ENCODE peak calls at places on chromosome 14, in eight cellular contexts. M, A, R, I, H, J, W and B are unnamed samples.

GRCh38 chr14:30330452-30330851 is 228.5 kb upstream of the G2E3 start:
- DNase-seq in M (no peak), A (no peak), R (peak; percentile 43), I (no peak), H (no peak), J (no peak), W (no peak), B (no peak)

GRCh38 chr14:105180598-105181528 is at the start of gene NUDT14:
- DNase-seq in M (no peak), A (peak; percentile 88), R (peak; percentile 74), I (peak; percentile 93), H (peak; percentile 46), J (peak; percentile 86), W (peak; percentile 66), B (no peak)

GRCh38 chr14:51616724-51617409 is 34.8 kb upstream of the FRMD6 start:
- DNase-seq in M (no peak), A (no peak), R (peak; percentile 81), I (no peak), H (no peak), J (no peak), W (no peak), B (no peak)

GRCh38 chr14:51167587-51168219 is 72.3 kb upstream of the TMX1 start:
- DNase-seq in M (no peak), A (no peak), R (peak; percentile 14), I (no peak), H (no peak), J (no peak), W (no peak), B (no peak)

GRCh38 chr14:52422650-52423356 is 108.7 kb downstream of the PTGER2 start:
- DNase-seq in M (no peak), A (no peak), R (no peak), I (no peak), H (no peak), J (no peak), W (no peak), B (no peak)

GRCh38 chr14:63701614-63702291 is 26.1 kb downstream of the SGPP1 start:
- DNase-seq in M (no peak), A (no peak), R (no peak), I (no peak), H (no peak), J (no peak), W (no peak), B (no peak)

GRCh38 chr14:69684461-69685183 is 73.2 kb downstream of the SUSD6 start:
- DNase-seq in M (no peak), A (peak; percentile 54), R (no peak), I (no peak), H (peak; percentile 31), J (no peak), W (no peak), B (no peak)

GRCh38 chr14:31106768-31107167 is 80.6 kb upstream of the STRN3 start:
- DNase-seq in M (no peak), A (no peak), R (no peak), I (no peak), H (no peak), J (no peak), W (no peak), B (no peak)

GRCh38 chr14:61355892-61356325 is 34.5 kb downstream of the PRKCH start:
- DNase-seq in M (peak; percentile 5), A (peak; percentile 68), R (no peak), I (no peak), H (peak; percentile 52), J (no peak), W (peak; percentile 31), B (no peak)

GRCh38 chr14:88559852-88560251 is 3.0 kb upstream of the ZC3H14 start:
- DNase-seq in M (no peak), A (no peak), R (peak; percentile 34), I (no peak), H (no peak), J (no peak), W (no peak), B (no peak)

GRCh38 chr14:20469890-20470858 is 968 bp downstream of the PNP start:
- DNase-seq in M (no peak), A (peak; percentile 45), R (peak; percentile 40), I (peak; percentile 49), H (peak; percentile 53), J (peak; percentile 15), W (no peak), B (no peak)

GRCh38 chr14:24426912-24427536 is 2.4 kb downstream of the CBLN3 start:
- DNase-seq in M (no peak), A (no peak), R (no peak), I (peak; percentile 65), H (no peak), J (no peak), W (no peak), B (no peak)

GRCh38 chr14:61472801-61473376 is 151.5 kb downstream of the PRKCH start:
- DNase-seq in M (no peak), A (no peak), R (no peak), I (peak; percentile 47), H (no peak), J (no peak), W (no peak), B (no peak)

GRCh38 chr14:67704484-67705089 is 2.9 kb downstream of the RDH12 start:
- DNase-seq in M (no peak), A (no peak), R (peak; percentile 68), I (no peak), H (no peak), J (peak; percentile 56), W (no peak), B (no peak)

GRCh38 chr14:91159906-91160305 is 46.0 kb downstream of the DGLUCY start:
- DNase-seq in M (no peak), A (no peak), R (no peak), I (no peak), H (no peak), J (no peak), W (no peak), B (no peak)

GRCh38 chr14:47262801-47263200 is 412.6 kb downstream of the MDGA2 start:
- DNase-seq in M (no peak), A (no peak), R (no peak), I (no peak), H (no peak), J (no peak), W (no peak), B (no peak)

GRCh38 chr14:58965601-58966000 is 222.9 kb upstream of the DAAM1 start:
- DNase-seq in M (no peak), A (no peak), R (no peak), I (no peak), H (no peak), J (no peak), W (no peak), B (no peak)

GRCh38 chr14:100080206-100080605 is 15.0 kb downstream of the EVL start:
- DNase-seq in M (no peak), A (no peak), R (no peak), I (no peak), H (no peak), J (no peak), W (no peak), B (no peak)

GRCh38 chr14:100680439-100681051 is 46.1 kb upstream of the DLK1 start:
- DNase-seq in M (no peak), A (peak; percentile 60), R (peak; percentile 80), I (no peak), H (no peak), J (no peak), W (no peak), B (no peak)

GRCh38 chr14:99792551-99793212 is 531 bp upstream of the EML1 start:
- DNase-seq in M (no peak), A (no peak), R (no peak), I (no peak), H (no peak), J (peak; percentile 13), W (peak; percentile 39), B (no peak)

GRCh38 chr14:66955159-66955558 is 234.1 kb upstream of the GARIN2 start:
- DNase-seq in M (no peak), A (no peak), R (no peak), I (no peak), H (no peak), J (no peak), W (no peak), B (no peak)

GRCh38 chr14:32635103-32635719 is 303.5 kb upstream of the NPAS3 start:
- DNase-seq in M (no peak), A (no peak), R (peak; percentile 45), I (no peak), H (no peak), J (no peak), W (no peak), B (no peak)

GRCh38 chr14:32121948-32122347 is 44.8 kb downstream of the ARHGAP5 start:
- DNase-seq in M (no peak), A (no peak), R (no peak), I (no peak), H (no peak), J (no peak), W (no peak), B (no peak)

GRCh38 chr14:60573943-60574496 is 65.1 kb downstream of the SIX6 start:
- DNase-seq in M (no peak), A (no peak), R (no peak), I (no peak), H (no peak), J (no peak), W (no peak), B (no peak)

GRCh38 chr14:90295870-90296516 is 35.7 kb downstream of the NRDE2 start:
- DNase-seq in M (no peak), A (no peak), R (no peak), I (no peak), H (no peak), J (no peak), W (no peak), B (no peak)

DNA sequence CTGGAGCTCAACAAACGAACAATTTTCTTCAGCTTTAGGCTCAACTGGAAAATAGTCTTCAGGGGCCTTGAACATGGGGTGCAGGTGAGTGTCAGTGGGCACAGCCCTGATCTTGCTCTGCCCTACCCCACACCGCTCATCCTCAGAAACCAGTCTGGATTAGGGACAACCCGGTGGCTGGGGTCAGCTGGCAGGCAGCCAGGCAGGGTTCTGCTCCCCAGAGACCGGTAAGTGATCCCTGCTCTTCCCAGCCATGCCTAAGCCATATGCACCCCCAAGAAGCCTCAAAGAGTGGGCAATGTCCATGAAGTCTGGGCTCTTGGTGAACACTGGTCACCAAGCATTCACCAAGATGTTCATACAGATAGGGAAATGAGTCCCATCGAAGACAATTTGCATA is 64.0 kb upstream of the VASH1 start:
- DNase-seq in M (no peak), A (no peak), R (no peak), I (no peak), H (no peak), J (no peak), W (no peak), B (peak; percentile 84)
- H3K27me3 ChIP-seq in M (no peaks in the 10 kb centered on the region), A (no peaks in the 10 kb centered on the region), R (no peaks in the 10 kb centered on the region), I (no peaks in the 10 kb centered on the region), H (no peaks in the 10 kb centered on the region), J (no peaks in the 10 kb centered on the region), W (no peaks in the 10 kb centered on the region), B (no peaks in the 10 kb centered on the region)

GRCh38 chr14:36513012-36513420 is 7.0 kb downstream of the NKX2-1 start:
- DNase-seq in M (no peak), A (no peak), R (no peak), I (no peak), H (no peak), J (no peak), W (no peak), B (no peak)
- H3K27me3 ChIP-seq in M (peaks cover 95% of the 10 kb centered on the region), A (peaks cover 9% of the 10 kb centered on the region), R (no peaks in the 10 kb centered on the region), I (peaks cover 98% of the 10 kb centered on the region), H (no peaks in the 10 kb centered on the region), J (peaks cover 100% of the 10 kb centered on the region), W (peaks cover 100% of the 10 kb centered on the region), B (no peaks in the 10 kb centered on the region)

GRCh38 chr14:93753647-93754046 is 34.6 kb downstream of the PRIMA1 start:
- DNase-seq in M (no peak), A (no peak), R (no peak), I (no peak), H (no peak), J (no peak), W (no peak), B (no peak)
- H3K27me3 ChIP-seq in M (no peaks in the 10 kb centered on the region), A (no peaks in the 10 kb centered on the region), R (no peaks in the 10 kb centered on the region), I (no peaks in the 10 kb centered on the region), H (no peaks in the 10 kb centered on the region), J (no peaks in the 10 kb centered on the region), W (no peaks in the 10 kb centered on the region), B (no peaks in the 10 kb centered on the region)

GRCh38 chr14:56150645-56151345 is 32.6 kb downstream of the PELI2 start:
- DNase-seq in M (no peak), A (no peak), R (no peak), I (no peak), H (no peak), J (no peak), W (no peak), B (no peak)
- H3K27me3 ChIP-seq in M (no peaks in the 10 kb centered on the region), A (no peaks in the 10 kb centered on the region), R (no peaks in the 10 kb centered on the region), I (no peaks in the 10 kb centered on the region), H (no peaks in the 10 kb centered on the region), J (no peaks in the 10 kb centered on the region), W (no peaks in the 10 kb centered on the region), B (no peaks in the 10 kb centered on the region)